ENCODE peak calls at places on chromosomes 12 and 14, in eight cellular contexts. One of them, this sample, is unnamed. For H3K9me3 and H3K4me1, the result is how much of the 10 kb centered on the place peaks cover.

GRCh38 chr12:54394281-54394719 is 9.8 kb upstream of the ZNF385A start:
- DNase-seq in iPS DF 6.9: no peak
- DNase-seq in CD8-positive, alpha-beta T cell: no peak
- DNase-seq in pancreas: no peak
- DNase-seq in GM23248: peak
- DNase-seq in Karpas-422: peak
- DNase-seq in tibial nerve: no peak
- DNase-seq in transverse colon: peak
- DNase-seq in this sample: peak

GRCh38 chr12:49470986-49471385 is 67.8 kb upstream of the KCNH3 start:
- DNase-seq in iPS DF 6.9: no peak
- DNase-seq in CD8-positive, alpha-beta T cell: no peak
- DNase-seq in pancreas: no peak
- DNase-seq in GM23248: no peak
- DNase-seq in Karpas-422: no peak
- DNase-seq in tibial nerve: no peak
- DNase-seq in transverse colon: no peak
- DNase-seq in this sample: no peak

GRCh38 chr12:131872154-131873046 is 22.0 kb upstream of the ULK1 start:
- DNase-seq in iPS DF 6.9: no peak
- DNase-seq in CD8-positive, alpha-beta T cell: no peak
- DNase-seq in pancreas: no peak
- DNase-seq in GM23248: peak
- DNase-seq in Karpas-422: no peak
- DNase-seq in tibial nerve: no peak
- DNase-seq in transverse colon: no peak
- DNase-seq in this sample: no peak

GRCh38 chr12:116423053-116423452 is 136.1 kb upstream of the MAP1LC3B2 start:
- DNase-seq in iPS DF 6.9: no peak
- DNase-seq in CD8-positive, alpha-beta T cell: no peak
- DNase-seq in pancreas: no peak
- DNase-seq in GM23248: peak
- DNase-seq in Karpas-422: no peak
- DNase-seq in tibial nerve: no peak
- DNase-seq in transverse colon: no peak
- DNase-seq in this sample: no peak

GRCh38 chr12:32135967-32136366 is 29.3 kb downstream of the BICD1 start:
- DNase-seq in iPS DF 6.9: no peak
- DNase-seq in CD8-positive, alpha-beta T cell: no peak
- DNase-seq in pancreas: no peak
- DNase-seq in GM23248: no peak
- DNase-seq in Karpas-422: no peak
- DNase-seq in tibial nerve: no peak
- DNase-seq in transverse colon: no peak
- DNase-seq in this sample: no peak

GRCh38 chr12:119911147-119911546 is 34.0 kb upstream of the CIT start:
- DNase-seq in iPS DF 6.9: no peak
- DNase-seq in CD8-positive, alpha-beta T cell: no peak
- DNase-seq in pancreas: no peak
- DNase-seq in GM23248: peak
- DNase-seq in Karpas-422: no peak
- DNase-seq in tibial nerve: no peak
- DNase-seq in transverse colon: no peak
- DNase-seq in this sample: no peak

GRCh38 chr14:94780536-94781404 is 10.9 kb upstream of the GSC start:
- DNase-seq in iPS DF 6.9: no peak
- DNase-seq in CD8-positive, alpha-beta T cell: no peak
- DNase-seq in pancreas: no peak
- DNase-seq in GM23248: no peak
- DNase-seq in Karpas-422: no peak
- DNase-seq in tibial nerve: no peak
- DNase-seq in transverse colon: no peak
- DNase-seq in this sample: peak

GRCh38 chr12:241266-241665 is 21.4 kb downstream of the SLC6A13 start:
- DNase-seq in iPS DF 6.9: no peak
- DNase-seq in CD8-positive, alpha-beta T cell: no peak
- DNase-seq in pancreas: no peak
- DNase-seq in GM23248: no peak
- DNase-seq in Karpas-422: no peak
- DNase-seq in tibial nerve: no peak
- DNase-seq in transverse colon: no peak
- DNase-seq in this sample: no peak

GRCh38 chr12:97235102-97235501 is 227.5 kb upstream of the RMST start:
- DNase-seq in iPS DF 6.9: peak
- DNase-seq in CD8-positive, alpha-beta T cell: no peak
- DNase-seq in pancreas: no peak
- DNase-seq in GM23248: no peak
- DNase-seq in Karpas-422: no peak
- DNase-seq in tibial nerve: no peak
- DNase-seq in transverse colon: no peak
- DNase-seq in this sample: no peak

GRCh38 chr12:75438052-75438754 is 42.4 kb upstream of the GLIPR1 start:
- DNase-seq in iPS DF 6.9: no peak
- DNase-seq in CD8-positive, alpha-beta T cell: no peak
- DNase-seq in pancreas: no peak
- DNase-seq in GM23248: no peak
- DNase-seq in Karpas-422: no peak
- DNase-seq in tibial nerve: no peak
- DNase-seq in transverse colon: no peak
- DNase-seq in this sample: no peak

GRCh38 chr12:13147688-13148531 is 44.4 kb upstream of the GSG1 start:
- DNase-seq in iPS DF 6.9: no peak
- DNase-seq in CD8-positive, alpha-beta T cell: no peak
- DNase-seq in pancreas: no peak
- DNase-seq in GM23248: no peak
- DNase-seq in Karpas-422: no peak
- DNase-seq in tibial nerve: no peak
- DNase-seq in transverse colon: no peak
- DNase-seq in this sample: no peak

GRCh38 chr12:56346663-56347062 is 8.0 kb downstream of the IL23A start:
- DNase-seq in iPS DF 6.9: no peak
- DNase-seq in CD8-positive, alpha-beta T cell: no peak
- DNase-seq in pancreas: no peak
- DNase-seq in GM23248: peak
- DNase-seq in Karpas-422: no peak
- DNase-seq in tibial nerve: no peak
- DNase-seq in transverse colon: no peak
- DNase-seq in this sample: no peak

GRCh38 chr14:27528328-27528727 is 930.5 kb upstream of the NOVA1 start:
- DNase-seq in iPS DF 6.9: peak
- DNase-seq in CD8-positive, alpha-beta T cell: no peak
- DNase-seq in pancreas: no peak
- DNase-seq in GM23248: peak
- DNase-seq in Karpas-422: peak
- DNase-seq in tibial nerve: no peak
- DNase-seq in transverse colon: no peak
- DNase-seq in this sample: no peak

GRCh38 chr12:68636268-68636667 is 25.6 kb downstream of the RAP1B start:
- DNase-seq in iPS DF 6.9: no peak
- DNase-seq in CD8-positive, alpha-beta T cell: no peak
- DNase-seq in pancreas: no peak
- DNase-seq in GM23248: peak
- DNase-seq in Karpas-422: no peak
- DNase-seq in tibial nerve: no peak
- DNase-seq in transverse colon: no peak
- DNase-seq in this sample: no peak

GRCh38 chr12:121653999-121654398 is 15.5 kb downstream of the MORN3 start:
- DNase-seq in iPS DF 6.9: no peak
- DNase-seq in CD8-positive, alpha-beta T cell: no peak
- DNase-seq in pancreas: no peak
- DNase-seq in GM23248: peak
- DNase-seq in Karpas-422: no peak
- DNase-seq in tibial nerve: no peak
- DNase-seq in transverse colon: no peak
- DNase-seq in this sample: no peak

GRCh38 chr14:34797747-34798583 is 77.2 kb downstream of the BAZ1A start:
- DNase-seq in iPS DF 6.9: no peak
- DNase-seq in CD8-positive, alpha-beta T cell: no peak
- DNase-seq in pancreas: no peak
- DNase-seq in GM23248: no peak
- DNase-seq in Karpas-422: no peak
- DNase-seq in tibial nerve: no peak
- DNase-seq in transverse colon: no peak
- DNase-seq in this sample: peak

GRCh38 chr12:4089147-4089606 is 184.4 kb upstream of the CCND2 start:
- DNase-seq in iPS DF 6.9: no peak
- DNase-seq in CD8-positive, alpha-beta T cell: no peak
- DNase-seq in pancreas: no peak
- DNase-seq in GM23248: peak
- DNase-seq in Karpas-422: no peak
- DNase-seq in tibial nerve: no peak
- DNase-seq in transverse colon: no peak
- DNase-seq in this sample: no peak

DNA sequence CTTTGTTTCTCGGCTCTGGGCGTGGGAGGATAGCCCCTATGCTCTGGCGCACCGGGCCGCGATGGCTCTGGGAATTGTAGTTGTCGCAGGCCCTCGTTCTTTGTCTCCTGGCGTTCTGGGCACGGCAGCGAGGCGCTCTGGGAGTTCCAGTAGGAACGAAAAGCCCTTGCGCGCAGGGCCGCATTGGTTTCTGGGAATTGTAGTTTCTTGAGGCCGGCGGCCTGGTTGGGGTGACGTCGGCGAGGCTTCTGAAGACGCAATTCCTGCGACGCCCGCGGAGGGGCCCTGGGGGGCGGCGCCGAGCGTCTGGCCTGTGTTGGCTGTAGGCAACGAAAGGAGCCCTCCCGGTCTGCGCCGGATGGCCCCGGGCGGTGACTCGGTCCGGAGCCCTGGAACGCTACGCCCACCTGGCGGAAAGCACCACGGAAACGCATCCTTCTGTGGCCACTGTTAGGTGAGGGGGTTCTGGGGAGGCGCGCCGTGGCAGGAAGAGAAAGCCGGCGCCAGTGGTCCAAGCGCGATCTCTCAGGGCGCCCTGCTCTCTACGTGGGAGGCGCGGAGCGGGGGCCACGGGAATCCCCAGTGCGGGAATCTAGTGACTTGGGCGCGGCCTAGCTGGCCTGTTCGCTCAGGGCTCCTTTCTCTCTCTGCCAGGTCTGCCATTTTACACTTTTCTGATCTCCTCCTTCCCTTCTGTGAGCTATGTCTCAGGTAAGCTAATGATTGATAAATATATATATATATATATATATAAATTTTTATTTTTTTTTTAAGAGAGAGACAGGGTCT is at the start of gene ZNF140:
- DNase-seq in iPS DF 6.9: peak
- DNase-seq in CD8-positive, alpha-beta T cell: peak
- DNase-seq in pancreas: peak
- DNase-seq in GM23248: peak
- DNase-seq in Karpas-422: peak
- DNase-seq in tibial nerve: peak
- DNase-seq in transverse colon: peak
- DNase-seq in this sample: peak
- H3K9me3 ChIP-seq in iPS DF 6.9: under half
- H3K9me3 ChIP-seq in CD8-positive, alpha-beta T cell: half or more
- H3K9me3 ChIP-seq in pancreas: under half
- H3K9me3 ChIP-seq in GM23248: under half
- H3K9me3 ChIP-seq in Karpas-422: half or more
- H3K9me3 ChIP-seq in tibial nerve: under half
- H3K9me3 ChIP-seq in transverse colon: half or more
- H3K9me3 ChIP-seq in this sample: under half

GRCh38 chr12:53060721-53061276 is 10.9 kb downstream of the TNS2 start:
- DNase-seq in iPS DF 6.9: no peak
- DNase-seq in CD8-positive, alpha-beta T cell: no peak
- DNase-seq in pancreas: peak
- DNase-seq in GM23248: no peak
- DNase-seq in Karpas-422: no peak
- DNase-seq in tibial nerve: peak
- DNase-seq in transverse colon: no peak
- DNase-seq in this sample: no peak
- H3K4me1 ChIP-seq in iPS DF 6.9: under half
- H3K4me1 ChIP-seq in CD8-positive, alpha-beta T cell: under half
- H3K4me1 ChIP-seq in pancreas: under half
- H3K4me1 ChIP-seq in GM23248: under half
- H3K4me1 ChIP-seq in Karpas-422: under half
- H3K4me1 ChIP-seq in tibial nerve: under half
- H3K4me1 ChIP-seq in transverse colon: under half
- H3K4me1 ChIP-seq in this sample: under half

DNA sequence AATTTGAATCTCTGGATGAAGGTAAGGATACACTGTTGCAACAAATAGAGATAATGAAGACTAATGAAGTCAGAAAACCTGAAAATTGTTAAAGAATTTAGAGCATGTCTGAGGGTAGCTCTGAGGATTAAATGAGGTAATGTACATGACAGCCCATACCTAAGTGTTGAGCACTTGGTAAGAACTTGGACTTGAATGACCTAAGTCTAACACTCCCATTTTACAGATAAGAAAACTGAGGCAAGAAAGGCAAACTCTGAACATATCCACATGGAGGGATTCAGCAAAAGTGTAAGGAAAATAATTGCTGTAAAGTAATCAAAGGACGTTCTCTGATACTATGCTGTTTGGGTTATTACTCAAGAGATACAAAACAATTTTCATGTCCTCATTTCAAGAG is 29.0 kb downstream of the PTPRB start:
- DNase-seq in iPS DF 6.9: no peak
- DNase-seq in CD8-positive, alpha-beta T cell: no peak
- DNase-seq in pancreas: no peak
- DNase-seq in GM23248: peak
- DNase-seq in Karpas-422: no peak
- DNase-seq in tibial nerve: no peak
- DNase-seq in transverse colon: no peak
- DNase-seq in this sample: no peak
- H3K4me3 ChIP-seq in iPS DF 6.9: no peak
- H3K4me3 ChIP-seq in CD8-positive, alpha-beta T cell: no peak
- H3K4me3 ChIP-seq in pancreas: no peak
- H3K4me3 ChIP-seq in GM23248: no peak
- H3K4me3 ChIP-seq in Karpas-422: no peak
- H3K4me3 ChIP-seq in tibial nerve: no peak
- H3K4me3 ChIP-seq in transverse colon: no peak
- H3K4me3 ChIP-seq in this sample: no peak

GRCh38 chr14:85190251-85190650 is 339.7 kb upstream of the FLRT2 start:
- DNase-seq in iPS DF 6.9: no peak
- DNase-seq in CD8-positive, alpha-beta T cell: no peak
- DNase-seq in pancreas: no peak
- DNase-seq in GM23248: no peak
- DNase-seq in Karpas-422: no peak
- DNase-seq in tibial nerve: no peak
- DNase-seq in transverse colon: no peak
- DNase-seq in this sample: no peak

GRCh38 chr14:85187521-85187920 is 342.4 kb upstream of the FLRT2 start:
- DNase-seq in iPS DF 6.9: no peak
- DNase-seq in CD8-positive, alpha-beta T cell: no peak
- DNase-seq in pancreas: no peak
- DNase-seq in GM23248: no peak
- DNase-seq in Karpas-422: no peak
- DNase-seq in tibial nerve: no peak
- DNase-seq in transverse colon: no peak
- DNase-seq in this sample: no peak

GRCh38 chr14:85195872-85196477 is 334.0 kb upstream of the FLRT2 start:
- DNase-seq in iPS DF 6.9: no peak
- DNase-seq in CD8-positive, alpha-beta T cell: no peak
- DNase-seq in pancreas: no peak
- DNase-seq in GM23248: peak
- DNase-seq in Karpas-422: peak
- DNase-seq in tibial nerve: no peak
- DNase-seq in transverse colon: no peak
- DNase-seq in this sample: no peak

GRCh38 chr14:85188836-85189235 is 341.1 kb upstream of the FLRT2 start:
- DNase-seq in iPS DF 6.9: no peak
- DNase-seq in CD8-positive, alpha-beta T cell: no peak
- DNase-seq in pancreas: no peak
- DNase-seq in GM23248: no peak
- DNase-seq in Karpas-422: no peak
- DNase-seq in tibial nerve: no peak
- DNase-seq in transverse colon: no peak
- DNase-seq in this sample: no peak

GRCh38 chr14:85191986-85192385 is 338.0 kb upstream of the FLRT2 start:
- DNase-seq in iPS DF 6.9: no peak
- DNase-seq in CD8-positive, alpha-beta T cell: no peak
- DNase-seq in pancreas: no peak
- DNase-seq in GM23248: no peak
- DNase-seq in Karpas-422: no peak
- DNase-seq in tibial nerve: no peak
- DNase-seq in transverse colon: no peak
- DNase-seq in this sample: no peak
- H3K9me3 ChIP-seq in iPS DF 6.9: under half
- H3K9me3 ChIP-seq in CD8-positive, alpha-beta T cell: under half
- H3K9me3 ChIP-seq in pancreas: under half
- H3K9me3 ChIP-seq in GM23248: under half
- H3K9me3 ChIP-seq in Karpas-422: under half
- H3K9me3 ChIP-seq in tibial nerve: under half
- H3K9me3 ChIP-seq in transverse colon: under half
- H3K9me3 ChIP-seq in this sample: under half